ENCODE peak calls at places on chromosomes 12 and 14, in seven cellular contexts. One of them, this sample, is unnamed.

GRCh38 chr14:71632440-71632946 is 299.7 kb upstream of the RGS6 start:
- DNase-seq in mesenchymal stem cell: no peak
- DNase-seq in neuronal stem cell: no peak
- DNase-seq in trophoblast cell: no peak
- DNase-seq in IMR-90: no peak
- DNase-seq in mesendoderm: peak; percentile 93
- DNase-seq in H1: no peak
- DNase-seq in this sample: no peak

GRCh38 chr12:78316150-78316549 is 485.5 kb downstream of the NAV3 start:
- DNase-seq in neuronal stem cell: no peak
- DNase-seq in IMR-90: no peak
- DNase-seq in H1: no peak
- DNase-seq in mesenchymal stem cell: no peak
- DNase-seq in trophoblast cell: no peak
- DNase-seq in mesendoderm: peak; percentile 41
- DNase-seq in this sample: peak; percentile 41

GRCh38 chr14:65834812-65835211 is 422.3 kb downstream of the FUT8 start:
- DNase-seq in IMR-90: no peak
- DNase-seq in mesenchymal stem cell: no peak
- DNase-seq in trophoblast cell: no peak
- DNase-seq in H1: no peak
- DNase-seq in mesendoderm: no peak
- DNase-seq in neuronal stem cell: no peak
- DNase-seq in this sample: no peak

GRCh38 chr14:45785240-45785639 is 532.2 kb upstream of the MIS18BP1 start:
- DNase-seq in neuronal stem cell: no peak
- DNase-seq in mesenchymal stem cell: no peak
- DNase-seq in H1: no peak
- DNase-seq in IMR-90: no peak
- DNase-seq in mesendoderm: no peak
- DNase-seq in trophoblast cell: peak; percentile 81
- DNase-seq in this sample: no peak

GRCh38 chr14:54577977-54578376 is 11.0 kb downstream of the SAMD4A start:
- DNase-seq in mesendoderm: no peak
- DNase-seq in H1: no peak
- DNase-seq in neuronal stem cell: no peak
- DNase-seq in mesenchymal stem cell: peak; percentile 54
- DNase-seq in IMR-90: peak; percentile 78
- DNase-seq in trophoblast cell: no peak
- DNase-seq in this sample: no peak

GRCh38 chr12:28222959-28223662 is 32.9 kb downstream of the CCDC91 start:
- DNase-seq in neuronal stem cell: no peak
- DNase-seq in H1: no peak
- DNase-seq in IMR-90: no peak
- DNase-seq in mesenchymal stem cell: no peak
- DNase-seq in trophoblast cell: no peak
- DNase-seq in mesendoderm: no peak
- DNase-seq in this sample: no peak

GRCh38 chr14:90576981-90577660 is 180.3 kb downstream of the CALM1 start:
- DNase-seq in H1: no peak
- DNase-seq in mesendoderm: no peak
- DNase-seq in IMR-90: no peak
- DNase-seq in trophoblast cell: no peak
- DNase-seq in neuronal stem cell: no peak
- DNase-seq in mesenchymal stem cell: no peak
- DNase-seq in this sample: no peak

GRCh38 chr12:39227218-39227617 is 215.7 kb downstream of the KIF21A start:
- DNase-seq in trophoblast cell: peak; percentile 30
- DNase-seq in neuronal stem cell: no peak
- DNase-seq in IMR-90: no peak
- DNase-seq in mesendoderm: no peak
- DNase-seq in H1: no peak
- DNase-seq in mesenchymal stem cell: peak; percentile 22
- DNase-seq in this sample: no peak

GRCh38 chr12:104182144-104182543 is 33.4 kb upstream of the TXNRD1 start:
- DNase-seq in H1: no peak
- DNase-seq in mesenchymal stem cell: no peak
- DNase-seq in trophoblast cell: peak; percentile 83
- DNase-seq in IMR-90: peak; percentile 96
- DNase-seq in neuronal stem cell: no peak
- DNase-seq in mesendoderm: no peak
- DNase-seq in this sample: no peak

GRCh38 chr12:50888666-50889065 is 45.9 kb downstream of the TMPRSS12 start:
- DNase-seq in trophoblast cell: no peak
- DNase-seq in H1: no peak
- DNase-seq in neuronal stem cell: no peak
- DNase-seq in mesendoderm: no peak
- DNase-seq in mesenchymal stem cell: no peak
- DNase-seq in IMR-90: no peak
- DNase-seq in this sample: no peak

GRCh38 chr14:93965287-93965821 is 11.0 kb downstream of the ASB2 start:
- DNase-seq in trophoblast cell: peak; percentile 88
- DNase-seq in mesendoderm: no peak
- DNase-seq in H1: no peak
- DNase-seq in IMR-90: peak; percentile 96
- DNase-seq in mesenchymal stem cell: peak; percentile 71
- DNase-seq in neuronal stem cell: no peak
- DNase-seq in this sample: no peak

GRCh38 chr14:33432407-33433023 is 493.8 kb downstream of the NPAS3 start:
- DNase-seq in trophoblast cell: peak; percentile 54
- DNase-seq in neuronal stem cell: no peak
- DNase-seq in H1: no peak
- DNase-seq in IMR-90: peak; percentile 18
- DNase-seq in mesendoderm: no peak
- DNase-seq in mesenchymal stem cell: peak; percentile 37
- DNase-seq in this sample: no peak

GRCh38 chr12:71958457-71958856 is 19.8 kb downstream of the TPH2 start:
- DNase-seq in mesenchymal stem cell: peak; percentile 58
- DNase-seq in mesendoderm: peak; percentile 25
- DNase-seq in H1: no peak
- DNase-seq in neuronal stem cell: no peak
- DNase-seq in IMR-90: peak; percentile 84
- DNase-seq in trophoblast cell: no peak
- DNase-seq in this sample: no peak

GRCh38 chr14:25406818-25407217 is 356.9 kb upstream of the STXBP6 start:
- DNase-seq in H1: peak; percentile 47
- DNase-seq in trophoblast cell: peak; percentile 39
- DNase-seq in mesendoderm: peak; percentile 80
- DNase-seq in neuronal stem cell: peak; percentile 56
- DNase-seq in mesenchymal stem cell: no peak
- DNase-seq in IMR-90: peak; percentile 8
- DNase-seq in this sample: peak; percentile 56

GRCh38 chr12:40378721-40379120 is 153.9 kb downstream of the LRRK2 start:
- DNase-seq in mesenchymal stem cell: no peak
- DNase-seq in neuronal stem cell: no peak
- DNase-seq in trophoblast cell: no peak
- DNase-seq in IMR-90: no peak
- DNase-seq in mesendoderm: no peak
- DNase-seq in H1: no peak
- DNase-seq in this sample: no peak

GRCh38 chr12:87779858-87780498 is 249.2 kb downstream of the C12orf50 start:
- DNase-seq in IMR-90: no peak
- DNase-seq in mesenchymal stem cell: no peak
- DNase-seq in neuronal stem cell: no peak
- DNase-seq in H1: no peak
- DNase-seq in trophoblast cell: no peak
- DNase-seq in mesendoderm: no peak
- DNase-seq in this sample: no peak

GRCh38 chr12:127785535-127785934 is 481.4 kb upstream of the TMEM132C start:
- DNase-seq in trophoblast cell: no peak
- DNase-seq in neuronal stem cell: no peak
- DNase-seq in mesendoderm: no peak
- DNase-seq in IMR-90: no peak
- DNase-seq in mesenchymal stem cell: no peak
- DNase-seq in H1: no peak
- DNase-seq in this sample: no peak

GRCh38 chr12:102050660-102051430 is 10.9 kb downstream of the WASHC3 start:
- DNase-seq in H1: no peak
- DNase-seq in IMR-90: no peak
- DNase-seq in mesendoderm: no peak
- DNase-seq in trophoblast cell: no peak
- DNase-seq in neuronal stem cell: no peak
- DNase-seq in mesenchymal stem cell: no peak
- DNase-seq in this sample: no peak

DNA sequence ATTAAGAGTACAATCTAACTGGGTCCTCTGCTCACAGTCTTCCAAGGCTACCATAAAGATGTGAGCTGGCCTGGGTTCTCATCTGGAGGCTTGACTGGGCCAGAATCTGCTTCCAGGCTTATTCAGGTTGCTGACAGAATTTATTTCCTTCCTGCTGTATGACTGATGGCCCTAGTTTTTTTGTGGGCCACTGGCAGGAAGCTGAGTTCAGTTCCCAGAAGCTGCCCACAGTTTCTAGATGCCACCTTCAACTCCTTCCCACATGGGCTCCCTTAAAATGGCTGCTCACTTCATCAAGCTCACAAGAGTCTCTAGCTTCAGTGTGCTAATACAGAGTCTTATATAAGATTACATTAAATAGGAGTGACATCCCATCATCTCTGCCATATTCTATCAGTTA is 121.7 kb upstream of the CAND1 start:
- DNase-seq in trophoblast cell: no peak
- DNase-seq in neuronal stem cell: no peak
- DNase-seq in H1: no peak
- DNase-seq in IMR-90: no peak
- DNase-seq in mesenchymal stem cell: no peak
- DNase-seq in mesendoderm: no peak
- DNase-seq in this sample: no peak
- H3K4me1 ChIP-seq in trophoblast cell: no peaks in the 10 kb centered on the region
- H3K4me1 ChIP-seq in neuronal stem cell: no peaks in the 10 kb centered on the region
- H3K4me1 ChIP-seq in H1: no peaks in the 10 kb centered on the region
- H3K4me1 ChIP-seq in IMR-90: no peaks in the 10 kb centered on the region
- H3K4me1 ChIP-seq in mesenchymal stem cell: no peaks in the 10 kb centered on the region
- H3K4me1 ChIP-seq in mesendoderm: no peaks in the 10 kb centered on the region
- H3K4me1 ChIP-seq in this sample: no peaks in the 10 kb centered on the region

GRCh38 chr14:56304456-56304855 is 186.2 kb downstream of the PELI2 start:
- DNase-seq in neuronal stem cell: no peak
- DNase-seq in mesendoderm: no peak
- DNase-seq in trophoblast cell: no peak
- DNase-seq in H1: no peak
- DNase-seq in mesenchymal stem cell: no peak
- DNase-seq in IMR-90: no peak
- DNase-seq in this sample: no peak

GRCh38 chr14:56310643-56311042 is 192.4 kb downstream of the PELI2 start:
- DNase-seq in H1: no peak
- DNase-seq in IMR-90: peak; percentile 59
- DNase-seq in neuronal stem cell: no peak
- DNase-seq in mesendoderm: peak; percentile 10
- DNase-seq in trophoblast cell: no peak
- DNase-seq in mesenchymal stem cell: peak; percentile 56
- DNase-seq in this sample: no peak

GRCh38 chr14:56309198-56309597 is 191.0 kb downstream of the PELI2 start:
- DNase-seq in mesendoderm: no peak
- DNase-seq in neuronal stem cell: peak; percentile 14
- DNase-seq in mesenchymal stem cell: no peak
- DNase-seq in IMR-90: no peak
- DNase-seq in H1: no peak
- DNase-seq in trophoblast cell: no peak
- DNase-seq in this sample: no peak
- H2BK5ac ChIP-seq in mesendoderm: no peak overlapping the region
- H2BK5ac ChIP-seq in neuronal stem cell: no peak overlapping the region
- H2BK5ac ChIP-seq in mesenchymal stem cell: no peak overlapping the region
- H2BK5ac ChIP-seq in IMR-90: no peak overlapping the region
- H2BK5ac ChIP-seq in H1: no peak overlapping the region
- H2BK5ac ChIP-seq in trophoblast cell: no peak overlapping the region
- H2BK5ac ChIP-seq in this sample: no peak overlapping the region

DNA sequence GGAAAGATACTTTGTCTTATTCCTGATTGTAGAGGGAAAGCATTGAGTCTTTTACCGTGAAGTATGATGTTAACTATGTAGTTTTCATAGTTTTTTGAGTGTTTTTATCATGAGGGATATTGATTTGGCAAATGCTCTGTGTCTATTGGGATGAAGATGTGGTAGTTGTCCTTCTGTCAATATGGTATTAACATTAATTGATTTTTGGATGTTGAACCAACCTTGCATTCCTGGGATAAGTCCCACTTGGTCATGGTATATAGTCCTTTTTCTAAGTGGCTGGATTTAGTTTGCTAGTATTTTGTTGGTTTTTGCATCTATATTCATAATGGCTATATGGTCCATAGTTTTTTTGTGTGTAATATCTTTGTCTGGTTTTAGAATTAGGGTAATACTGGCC is 42.8 kb downstream of the FAM222A start:
- DNase-seq in neuronal stem cell: no peak
- DNase-seq in H1: no peak
- DNase-seq in mesenchymal stem cell: no peak
- DNase-seq in trophoblast cell: no peak
- DNase-seq in mesendoderm: no peak
- DNase-seq in IMR-90: no peak
- DNase-seq in this sample: no peak
- H3K4me1 ChIP-seq in neuronal stem cell: peaks cover 23% of the 10 kb centered on the region
- H3K4me1 ChIP-seq in H1: peaks cover 5% of the 10 kb centered on the region
- H3K4me1 ChIP-seq in mesenchymal stem cell: no peaks in the 10 kb centered on the region
- H3K4me1 ChIP-seq in trophoblast cell: no peaks in the 10 kb centered on the region
- H3K4me1 ChIP-seq in mesendoderm: peaks cover 22% of the 10 kb centered on the region
- H3K4me1 ChIP-seq in IMR-90: no peaks in the 10 kb centered on the region
- H3K4me1 ChIP-seq in this sample: no peaks in the 10 kb centered on the region

GRCh38 chr14:92523752-92524151 is 10.2 kb downstream of the RIN3 start:
- DNase-seq in neuronal stem cell: no peak
- DNase-seq in mesendoderm: no peak
- DNase-seq in mesenchymal stem cell: no peak
- DNase-seq in IMR-90: no peak
- DNase-seq in H1: no peak
- DNase-seq in trophoblast cell: no peak
- DNase-seq in this sample: no peak

GRCh38 chr14:92527724-92528123 is 14.1 kb downstream of the RIN3 start:
- DNase-seq in mesendoderm: no peak
- DNase-seq in IMR-90: peak; percentile 83
- DNase-seq in neuronal stem cell: no peak
- DNase-seq in H1: no peak
- DNase-seq in trophoblast cell: no peak
- DNase-seq in mesenchymal stem cell: peak; percentile 36
- DNase-seq in this sample: no peak

GRCh38 chr14:92520701-92521415 is 7.3 kb downstream of the RIN3 start:
- DNase-seq in mesendoderm: no peak
- DNase-seq in mesenchymal stem cell: no peak
- DNase-seq in trophoblast cell: no peak
- DNase-seq in neuronal stem cell: no peak
- DNase-seq in H1: no peak
- DNase-seq in IMR-90: no peak
- DNase-seq in this sample: no peak

GRCh38 chr14:92525318-92526095 is 11.9 kb downstream of the RIN3 start:
- DNase-seq in H1: no peak
- DNase-seq in IMR-90: no peak
- DNase-seq in mesendoderm: no peak
- DNase-seq in neuronal stem cell: no peak
- DNase-seq in mesenchymal stem cell: no peak
- DNase-seq in trophoblast cell: no peak
- DNase-seq in this sample: no peak

DNA sequence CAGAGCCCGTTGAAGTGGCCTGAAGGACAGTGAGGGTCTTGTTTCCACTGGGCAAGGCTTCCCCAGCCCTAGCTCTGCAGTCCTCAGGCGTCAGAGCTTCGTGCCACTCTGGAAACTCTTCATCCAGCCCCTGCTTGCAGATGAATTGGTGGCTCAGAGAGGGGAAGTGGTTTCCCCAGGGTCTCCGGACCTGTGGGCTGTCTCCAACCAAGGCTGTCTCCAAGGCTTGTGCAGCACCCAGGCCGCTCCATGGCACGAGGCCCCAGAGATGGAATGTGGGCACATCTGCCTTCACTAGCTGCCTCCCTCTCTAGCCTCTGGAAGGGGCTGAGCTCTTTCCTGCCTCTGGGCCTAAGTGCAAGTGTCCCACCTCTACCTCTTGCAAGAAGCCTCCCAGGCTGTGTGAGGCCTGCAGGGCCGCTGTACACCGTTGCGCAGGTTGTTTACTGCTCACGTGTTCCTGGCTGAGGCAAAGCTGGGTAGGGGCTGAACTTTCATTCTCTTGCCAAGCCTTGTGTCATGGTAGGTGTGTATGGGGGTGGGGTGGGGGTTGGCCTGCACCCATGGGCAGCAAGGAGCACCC is 11.1 kb downstream of the RIN3 start:
- DNase-seq in mesenchymal stem cell: no peak
- DNase-seq in H1: no peak
- DNase-seq in neuronal stem cell: no peak
- DNase-seq in trophoblast cell: no peak
- DNase-seq in IMR-90: no peak
- DNase-seq in mesendoderm: no peak
- DNase-seq in this sample: no peak
- H2BK5ac ChIP-seq in mesenchymal stem cell: peak overlapping the region; percentile 20
- H2BK5ac ChIP-seq in H1: no peak overlapping the region
- H2BK5ac ChIP-seq in neuronal stem cell: no peak overlapping the region
- H2BK5ac ChIP-seq in trophoblast cell: no peak overlapping the region
- H2BK5ac ChIP-seq in IMR-90: no peak overlapping the region
- H2BK5ac ChIP-seq in mesendoderm: no peak overlapping the region
- H2BK5ac ChIP-seq in this sample: no peak overlapping the region

This sample was measured in H9.